ENCODE peak calls at places on chromosomes 5 and 9, in nine cellular contexts. G is mammary epithelial cell; L is IMR-90; F is cardiac muscle cell; S is body of pancreas; H is endodermal cell; B is sigmoid colon; Y is left ventricle myocardium inferior; X is CD8-positive, alpha-beta T cell. J is an unnamed sample.

GRCh38 chr5:33721491-33722245 is 170.1 kb downstream of the ADAMTS12 start:
- DNase-seq in G (no peak), L (peak; percentile 81), F (no peak), S (no peak), H (no peak), B (no peak), Y (no peak), X (no peak), J (no peak)

GRCh38 chr5:90356612-90357011 is 52.9 kb downstream of the CETN3 start:
- DNase-seq in G (no peak), L (no peak), F (no peak), S (no peak), H (no peak), B (no peak), Y (no peak), X (no peak), J (no peak)

GRCh38 chr5:113061851-113062631 is 85.4 kb downstream of the DCP2 start:
- DNase-seq in G (peak; percentile 64), L (peak; percentile 85), F (no peak), S (no peak), H (no peak), B (no peak), Y (no peak), X (no peak), J (no peak)

GRCh38 chr9:89871871-89872331 is 267.1 kb downstream of the GADD45G start:
- DNase-seq in G (no peak), L (no peak), F (no peak), S (no peak), H (peak; percentile 34), B (peak; percentile 62), Y (peak; percentile 74), X (no peak), J (no peak)

GRCh38 chr5:26889810-26890209 is 148.6 kb downstream of the CDH9 start:
- DNase-seq in G (no peak), L (no peak), F (no peak), S (no peak), H (no peak), B (no peak), Y (no peak), X (no peak), J (no peak)

GRCh38 chr9:78215706-78216105 is 20.2 kb upstream of the CEP78 start:
- DNase-seq in G (no peak), L (peak; percentile 31), F (no peak), S (no peak), H (no peak), B (no peak), Y (no peak), X (no peak), J (no peak)

GRCh38 chr5:74412064-74412463 is 228.5 kb downstream of the ENC1 start:
- DNase-seq in G (no peak), L (no peak), F (no peak), S (no peak), H (peak; percentile 76), B (no peak), Y (no peak), X (no peak), J (no peak)

GRCh38 chr5:176391999-176392398 is 3.4 kb downstream of the HIGD2A start:
- DNase-seq in G (no peak), L (no peak), F (no peak), S (no peak), H (no peak), B (no peak), Y (no peak), X (no peak), J (no peak)

GRCh38 chr5:93578179-93578812 is 2.7 kb downstream of the NR2F1-AS1 start:
- DNase-seq in G (no peak), L (peak; percentile 74), F (no peak), S (no peak), H (no peak), B (no peak), Y (no peak), X (no peak), J (no peak)

GRCh38 chr5:1967716-1968115 is 85.0 kb upstream of the IRX4 start:
- DNase-seq in G (no peak), L (no peak), F (no peak), S (no peak), H (peak; percentile 46), B (no peak), Y (no peak), X (no peak), J (no peak)

GRCh38 chr9:76835571-76836283 is 70.2 kb downstream of the PRUNE2 start:
- DNase-seq in G (no peak), L (peak; percentile 87), F (no peak), S (no peak), H (no peak), B (peak; percentile 79), Y (no peak), X (no peak), J (no peak)

GRCh38 chr9:134321957-134322741 is 4.1 kb upstream of the RXRA start:
- DNase-seq in G (no peak), L (no peak), F (no peak), S (peak; percentile 58), H (no peak), B (peak; percentile 65), Y (peak; percentile 12), X (no peak), J (peak; percentile 90)

GRCh38 chr5:1111727-1112289 is at the start of gene SLC12A7:
- DNase-seq in G (peak; percentile 35), L (no peak), F (peak; percentile 79), S (peak; percentile 79), H (peak; percentile 86), B (no peak), Y (peak; percentile 71), X (peak; percentile 79), J (peak; percentile 80)

GRCh38 chr5:89342106-89342876 is 459.3 kb upstream of the MEF2C start:
- DNase-seq in G (peak; percentile 37), L (peak; percentile 86), F (no peak), S (no peak), H (no peak), B (no peak), Y (no peak), X (no peak), J (no peak)

GRCh38 chr9:135085830-135086546 is 1.5 kb upstream of the OLFM1 start:
- DNase-seq in G (peak; percentile 33), L (peak; percentile 43), F (peak; percentile 81), S (peak; percentile 89), H (peak; percentile 98), B (peak; percentile 89), Y (peak; percentile 75), X (no peak), J (peak; percentile 36)

GRCh38 chr9:21661626-21662025 is 140.8 kb upstream of the MTAP start:
- DNase-seq in G (no peak), L (peak; percentile 57), F (no peak), S (no peak), H (no peak), B (no peak), Y (no peak), X (no peak), J (no peak)

GRCh38 chr9:36873247-36873875 is 160.7 kb downstream of the PAX5 start:
- DNase-seq in G (peak; percentile 40), L (peak; percentile 49), F (peak; percentile 79), S (peak; percentile 86), H (peak; percentile 90), B (peak; percentile 67), Y (peak; percentile 42), X (peak; percentile 83), J (peak; percentile 73)

GRCh38 chr5:115375922-115376321 is 79.5 kb upstream of the CCDC112 start:
- DNase-seq in G (no peak), L (peak; percentile 61), F (peak; percentile 44), S (peak; percentile 44), H (no peak), B (no peak), Y (no peak), X (no peak), J (peak; percentile 66)

GRCh38 chr5:10701567-10702039 is 59.4 kb downstream of the DAP start:
- DNase-seq in G (no peak), L (peak; percentile 71), F (peak; percentile 50), S (no peak), H (peak; percentile 78), B (no peak), Y (no peak), X (no peak), J (peak; percentile 33)

GRCh38 chr5:88831856-88832255 is 51.1 kb downstream of the MEF2C start:
- DNase-seq in G (no peak), L (no peak), F (no peak), S (no peak), H (no peak), B (no peak), Y (no peak), X (no peak), J (no peak)

DNA sequence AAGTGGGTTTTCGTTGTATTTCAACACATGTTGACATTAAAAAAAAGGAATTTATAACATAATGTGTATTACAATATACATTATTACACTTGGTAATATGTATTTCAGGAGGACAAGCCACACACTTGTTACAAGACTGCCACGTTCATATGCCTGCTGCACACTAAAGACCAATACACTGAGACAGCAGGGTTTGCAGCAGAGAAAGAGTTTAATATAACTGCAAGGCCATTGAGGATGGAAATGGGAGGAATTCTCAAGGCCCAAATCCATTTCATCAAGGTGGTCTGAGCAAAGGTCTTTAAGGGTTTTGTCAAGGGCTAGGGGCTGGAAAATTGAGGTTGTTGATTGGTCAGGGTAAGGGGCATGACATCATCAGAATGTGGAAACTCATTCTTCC is 1017.8 kb upstream of the CDH10 start:
- DNase-seq in G (no peak), L (no peak), F (no peak), S (no peak), H (no peak), B (no peak), Y (no peak), X (no peak), J (no peak)
- H3K9me3 ChIP-seq in G (peaks cover 10% of the 10 kb centered on the region), L (peaks cover 8% of the 10 kb centered on the region), F (no peaks in the 10 kb centered on the region), S (no peaks in the 10 kb centered on the region), H (peaks cover 15% of the 10 kb centered on the region), B (no peaks in the 10 kb centered on the region), Y (peaks cover 42% of the 10 kb centered on the region), X (peaks cover 4% of the 10 kb centered on the region), J (peaks cover 1% of the 10 kb centered on the region)

GRCh38 chr5:134575316-134575715 is 49.8 kb downstream of the JADE2 start:
- DNase-seq in G (no peak), L (no peak), F (no peak), S (no peak), H (no peak), B (no peak), Y (no peak), X (no peak), J (no peak)
- H3K36me3 ChIP-seq in G (peaks cover 11% of the 10 kb centered on the region), L (peaks cover 72% of the 10 kb centered on the region), F (no peaks in the 10 kb centered on the region), S (peaks cover 24% of the 10 kb centered on the region), H (peaks cover 39% of the 10 kb centered on the region), B (peaks cover 98% of the 10 kb centered on the region), Y (peaks cover 95% of the 10 kb centered on the region), X (peaks cover 74% of the 10 kb centered on the region), J (peaks cover 18% of the 10 kb centered on the region)

DNA sequence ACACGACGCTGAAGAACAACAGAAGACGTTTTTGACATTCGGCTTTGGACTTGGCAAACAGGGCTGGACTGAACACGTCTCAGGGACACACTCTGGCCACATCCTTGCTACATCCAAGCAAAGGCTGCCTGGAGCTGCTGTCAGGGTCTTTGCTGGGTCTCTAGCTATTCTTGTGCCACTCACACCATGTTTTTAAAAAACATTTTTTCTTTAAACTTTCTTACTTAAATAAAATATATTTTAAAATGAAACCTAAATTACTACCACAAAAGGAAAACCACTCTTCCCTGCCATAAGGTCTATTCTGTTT is 128.3 kb upstream of the PHYKPL start:
- DNase-seq in G (no peak), L (no peak), F (no peak), S (no peak), H (no peak), B (no peak), Y (no peak), X (no peak), J (no peak)
- H3K9me3 ChIP-seq in G (peaks cover 25% of the 10 kb centered on the region), L (peaks cover 24% of the 10 kb centered on the region), F (no peaks in the 10 kb centered on the region), S (no peaks in the 10 kb centered on the region), H (no peaks in the 10 kb centered on the region), B (no peaks in the 10 kb centered on the region), Y (no peaks in the 10 kb centered on the region), X (no peaks in the 10 kb centered on the region), J (no peaks in the 10 kb centered on the region)

GRCh38 chr9:137753192-137753765 is 124.3 kb upstream of the CACNA1B start:
- DNase-seq in G (no peak), L (no peak), F (no peak), S (no peak), H (no peak), B (peak; percentile 40), Y (no peak), X (no peak), J (no peak)
- H3K36me3 ChIP-seq in G (peaks cover 2% of the 10 kb centered on the region), L (peaks cover 40% of the 10 kb centered on the region), F (peaks cover 24% of the 10 kb centered on the region), S (peaks cover 3% of the 10 kb centered on the region), H (peaks cover 70% of the 10 kb centered on the region), B (peaks cover 59% of the 10 kb centered on the region), Y (peaks cover 63% of the 10 kb centered on the region), X (peaks cover 32% of the 10 kb centered on the region), J (peaks cover 6% of the 10 kb centered on the region)